ENCODE peak calls at places on chromosome 20, in nine cellular contexts. One of them, this sample, is unnamed.

GRCh38 chr20:46207031-46207549 is 89.0 kb downstream of the CD40 start:
- DNase-seq in A172: peak; percentile 60
- DNase-seq in nephron progenitor cell: no peak
- DNase-seq in non-pigmented ciliary epithelial cell: no peak
- DNase-seq in M059J: peak; percentile 83
- DNase-seq in left cardiac atrium: no peak
- DNase-seq in HCT116: no peak
- DNase-seq in iPS-NIHi11: no peak
- DNase-seq in activated CD8-positive, alpha-beta memory T cell treated with anti-CD3 and anti-CD28 coated beads, Interleukin-2, amount 10 ng/mL, durations not matched to agents 7 days and 5 days: no peak
- DNase-seq in this sample: no peak

GRCh38 chr20:45408646-45409213 is 641 bp downstream of the DBNDD2 start:
- DNase-seq in A172: no peak
- DNase-seq in nephron progenitor cell: no peak
- DNase-seq in non-pigmented ciliary epithelial cell: no peak
- DNase-seq in M059J: no peak
- DNase-seq in left cardiac atrium: no peak
- DNase-seq in HCT116: no peak
- DNase-seq in iPS-NIHi11: no peak
- DNase-seq in activated CD8-positive, alpha-beta memory T cell treated with anti-CD3 and anti-CD28 coated beads, Interleukin-2, amount 10 ng/mL, durations not matched to agents 7 days and 5 days: no peak
- DNase-seq in this sample: no peak

GRCh38 chr20:31842471-31843157 is 2.8 kb downstream of the FOXS1 start:
- DNase-seq in A172: peak; percentile 64
- DNase-seq in nephron progenitor cell: peak; percentile 64
- DNase-seq in non-pigmented ciliary epithelial cell: no peak
- DNase-seq in M059J: peak; percentile 84
- DNase-seq in left cardiac atrium: peak; percentile 73
- DNase-seq in HCT116: no peak
- DNase-seq in iPS-NIHi11: peak; percentile 57
- DNase-seq in activated CD8-positive, alpha-beta memory T cell treated with anti-CD3 and anti-CD28 coated beads, Interleukin-2, amount 10 ng/mL, durations not matched to agents 7 days and 5 days: no peak
- DNase-seq in this sample: no peak

GRCh38 chr20:35697696-35698297 is 1.4 kb downstream of the NFS1 start:
- DNase-seq in A172: no peak
- DNase-seq in nephron progenitor cell: no peak
- DNase-seq in non-pigmented ciliary epithelial cell: no peak
- DNase-seq in M059J: no peak
- DNase-seq in left cardiac atrium: no peak
- DNase-seq in HCT116: no peak
- DNase-seq in iPS-NIHi11: no peak
- DNase-seq in activated CD8-positive, alpha-beta memory T cell treated with anti-CD3 and anti-CD28 coated beads, Interleukin-2, amount 10 ng/mL, durations not matched to agents 7 days and 5 days: peak; percentile 35
- DNase-seq in this sample: no peak

GRCh38 chr20:49665796-49666195 is 47.9 kb downstream of the B4GALT5 start:
- DNase-seq in A172: no peak
- DNase-seq in nephron progenitor cell: no peak
- DNase-seq in non-pigmented ciliary epithelial cell: no peak
- DNase-seq in M059J: no peak
- DNase-seq in left cardiac atrium: no peak
- DNase-seq in HCT116: no peak
- DNase-seq in iPS-NIHi11: no peak
- DNase-seq in activated CD8-positive, alpha-beta memory T cell treated with anti-CD3 and anti-CD28 coated beads, Interleukin-2, amount 10 ng/mL, durations not matched to agents 7 days and 5 days: no peak
- DNase-seq in this sample: no peak

GRCh38 chr20:58084966-58085365 is 143.5 kb downstream of the ANKRD60 start:
- DNase-seq in A172: peak; percentile 7
- DNase-seq in nephron progenitor cell: no peak
- DNase-seq in non-pigmented ciliary epithelial cell: no peak
- DNase-seq in M059J: peak; percentile 47
- DNase-seq in left cardiac atrium: no peak
- DNase-seq in HCT116: no peak
- DNase-seq in iPS-NIHi11: no peak
- DNase-seq in activated CD8-positive, alpha-beta memory T cell treated with anti-CD3 and anti-CD28 coated beads, Interleukin-2, amount 10 ng/mL, durations not matched to agents 7 days and 5 days: no peak
- DNase-seq in this sample: no peak

GRCh38 chr20:2387180-2387577 is 6.5 kb downstream of the TGM6 start:
- DNase-seq in A172: peak; percentile 60
- DNase-seq in nephron progenitor cell: peak; percentile 65
- DNase-seq in non-pigmented ciliary epithelial cell: no peak
- DNase-seq in M059J: peak; percentile 79
- DNase-seq in left cardiac atrium: no peak
- DNase-seq in HCT116: peak; percentile 39
- DNase-seq in iPS-NIHi11: peak; percentile 79
- DNase-seq in activated CD8-positive, alpha-beta memory T cell treated with anti-CD3 and anti-CD28 coated beads, Interleukin-2, amount 10 ng/mL, durations not matched to agents 7 days and 5 days: peak; percentile 76
- DNase-seq in this sample: no peak

GRCh38 chr20:24805456-24806233 is 143.4 kb upstream of the CST7 start:
- DNase-seq in A172: no peak
- DNase-seq in nephron progenitor cell: no peak
- DNase-seq in non-pigmented ciliary epithelial cell: no peak
- DNase-seq in M059J: no peak
- DNase-seq in left cardiac atrium: no peak
- DNase-seq in HCT116: no peak
- DNase-seq in iPS-NIHi11: no peak
- DNase-seq in activated CD8-positive, alpha-beta memory T cell treated with anti-CD3 and anti-CD28 coated beads, Interleukin-2, amount 10 ng/mL, durations not matched to agents 7 days and 5 days: no peak
- DNase-seq in this sample: peak; percentile 54

GRCh38 chr20:61839223-61839911 is 226.3 kb downstream of the TAF4 start:
- DNase-seq in A172: no peak
- DNase-seq in nephron progenitor cell: no peak
- DNase-seq in non-pigmented ciliary epithelial cell: no peak
- DNase-seq in M059J: no peak
- DNase-seq in left cardiac atrium: no peak
- DNase-seq in HCT116: no peak
- DNase-seq in iPS-NIHi11: no peak
- DNase-seq in activated CD8-positive, alpha-beta memory T cell treated with anti-CD3 and anti-CD28 coated beads, Interleukin-2, amount 10 ng/mL, durations not matched to agents 7 days and 5 days: no peak
- DNase-seq in this sample: no peak

GRCh38 chr20:20206788-20207187 is 154.5 kb downstream of the CFAP61 start:
- DNase-seq in A172: no peak
- DNase-seq in nephron progenitor cell: no peak
- DNase-seq in non-pigmented ciliary epithelial cell: no peak
- DNase-seq in M059J: no peak
- DNase-seq in left cardiac atrium: no peak
- DNase-seq in HCT116: no peak
- DNase-seq in iPS-NIHi11: no peak
- DNase-seq in activated CD8-positive, alpha-beta memory T cell treated with anti-CD3 and anti-CD28 coated beads, Interleukin-2, amount 10 ng/mL, durations not matched to agents 7 days and 5 days: no peak
- DNase-seq in this sample: no peak

GRCh38 chr20:45629496-45630100 is at the start of gene WFDC10A:
- DNase-seq in A172: peak; percentile 73
- DNase-seq in nephron progenitor cell: peak; percentile 50
- DNase-seq in non-pigmented ciliary epithelial cell: no peak
- DNase-seq in M059J: peak; percentile 62
- DNase-seq in left cardiac atrium: no peak
- DNase-seq in HCT116: peak; percentile 69
- DNase-seq in iPS-NIHi11: peak; percentile 84
- DNase-seq in activated CD8-positive, alpha-beta memory T cell treated with anti-CD3 and anti-CD28 coated beads, Interleukin-2, amount 10 ng/mL, durations not matched to agents 7 days and 5 days: no peak
- DNase-seq in this sample: no peak

GRCh38 chr20:2303693-2304092 is 7.9 kb downstream of the TGM3 start:
- DNase-seq in A172: no peak
- DNase-seq in nephron progenitor cell: no peak
- DNase-seq in non-pigmented ciliary epithelial cell: no peak
- DNase-seq in M059J: no peak
- DNase-seq in left cardiac atrium: no peak
- DNase-seq in HCT116: no peak
- DNase-seq in iPS-NIHi11: no peak
- DNase-seq in activated CD8-positive, alpha-beta memory T cell treated with anti-CD3 and anti-CD28 coated beads, Interleukin-2, amount 10 ng/mL, durations not matched to agents 7 days and 5 days: no peak
- DNase-seq in this sample: no peak

GRCh38 chr20:11267131-11267761 is 593.4 kb upstream of the JAG1 start:
- DNase-seq in A172: peak; percentile 97
- DNase-seq in nephron progenitor cell: no peak
- DNase-seq in non-pigmented ciliary epithelial cell: peak; percentile 93
- DNase-seq in M059J: peak; percentile 99
- DNase-seq in left cardiac atrium: peak; percentile 56
- DNase-seq in HCT116: peak; percentile 79
- DNase-seq in iPS-NIHi11: peak; percentile 70
- DNase-seq in activated CD8-positive, alpha-beta memory T cell treated with anti-CD3 and anti-CD28 coated beads, Interleukin-2, amount 10 ng/mL, durations not matched to agents 7 days and 5 days: no peak
- DNase-seq in this sample: no peak

GRCh38 chr20:56222945-56223344 is 25.6 kb upstream of the MC3R start:
- DNase-seq in A172: no peak
- DNase-seq in nephron progenitor cell: no peak
- DNase-seq in non-pigmented ciliary epithelial cell: no peak
- DNase-seq in M059J: peak; percentile 51
- DNase-seq in left cardiac atrium: no peak
- DNase-seq in HCT116: no peak
- DNase-seq in iPS-NIHi11: no peak
- DNase-seq in activated CD8-positive, alpha-beta memory T cell treated with anti-CD3 and anti-CD28 coated beads, Interleukin-2, amount 10 ng/mL, durations not matched to agents 7 days and 5 days: no peak
- DNase-seq in this sample: no peak

GRCh38 chr20:47503685-47504084 is 2.0 kb downstream of the NCOA3 start:
- DNase-seq in A172: no peak
- DNase-seq in nephron progenitor cell: no peak
- DNase-seq in non-pigmented ciliary epithelial cell: no peak
- DNase-seq in M059J: no peak
- DNase-seq in left cardiac atrium: no peak
- DNase-seq in HCT116: no peak
- DNase-seq in iPS-NIHi11: no peak
- DNase-seq in activated CD8-positive, alpha-beta memory T cell treated with anti-CD3 and anti-CD28 coated beads, Interleukin-2, amount 10 ng/mL, durations not matched to agents 7 days and 5 days: no peak
- DNase-seq in this sample: no peak

GRCh38 chr20:51062065-51062464 is 39.2 kb upstream of the KCNG1 start:
- DNase-seq in A172: no peak
- DNase-seq in nephron progenitor cell: no peak
- DNase-seq in non-pigmented ciliary epithelial cell: no peak
- DNase-seq in M059J: no peak
- DNase-seq in left cardiac atrium: no peak
- DNase-seq in HCT116: no peak
- DNase-seq in iPS-NIHi11: no peak
- DNase-seq in activated CD8-positive, alpha-beta memory T cell treated with anti-CD3 and anti-CD28 coated beads, Interleukin-2, amount 10 ng/mL, durations not matched to agents 7 days and 5 days: peak; percentile 55
- DNase-seq in this sample: no peak

GRCh38 chr20:44572551-44573500 is 9.6 kb upstream of the PKIG start:
- DNase-seq in A172: peak; percentile 91
- DNase-seq in nephron progenitor cell: no peak
- DNase-seq in non-pigmented ciliary epithelial cell: no peak
- DNase-seq in M059J: peak; percentile 97
- DNase-seq in left cardiac atrium: peak; percentile 56
- DNase-seq in HCT116: no peak
- DNase-seq in iPS-NIHi11: no peak
- DNase-seq in activated CD8-positive, alpha-beta memory T cell treated with anti-CD3 and anti-CD28 coated beads, Interleukin-2, amount 10 ng/mL, durations not matched to agents 7 days and 5 days: no peak
- DNase-seq in this sample: no peak

GRCh38 chr20:37384683-37385174 is 38.8 kb downstream of the SRC start:
- DNase-seq in A172: peak; percentile 33
- DNase-seq in nephron progenitor cell: peak; percentile 85
- DNase-seq in non-pigmented ciliary epithelial cell: no peak
- DNase-seq in M059J: peak; percentile 51
- DNase-seq in left cardiac atrium: peak; percentile 71
- DNase-seq in HCT116: no peak
- DNase-seq in iPS-NIHi11: peak; percentile 95
- DNase-seq in activated CD8-positive, alpha-beta memory T cell treated with anti-CD3 and anti-CD28 coated beads, Interleukin-2, amount 10 ng/mL, durations not matched to agents 7 days and 5 days: peak; percentile 77
- DNase-seq in this sample: peak; percentile 68

GRCh38 chr20:36852187-36852586 is 23.8 kb upstream of the TLDC2 start:
- DNase-seq in A172: no peak
- DNase-seq in nephron progenitor cell: no peak
- DNase-seq in non-pigmented ciliary epithelial cell: no peak
- DNase-seq in M059J: no peak
- DNase-seq in left cardiac atrium: no peak
- DNase-seq in HCT116: no peak
- DNase-seq in iPS-NIHi11: no peak
- DNase-seq in activated CD8-positive, alpha-beta memory T cell treated with anti-CD3 and anti-CD28 coated beads, Interleukin-2, amount 10 ng/mL, durations not matched to agents 7 days and 5 days: no peak
- DNase-seq in this sample: no peak

GRCh38 chr20:25281541-25281991 is 33.7 kb downstream of the PYGB start:
- DNase-seq in A172: peak; percentile 81
- DNase-seq in nephron progenitor cell: no peak
- DNase-seq in non-pigmented ciliary epithelial cell: no peak
- DNase-seq in M059J: no peak
- DNase-seq in left cardiac atrium: peak; percentile 18
- DNase-seq in HCT116: no peak
- DNase-seq in iPS-NIHi11: no peak
- DNase-seq in activated CD8-positive, alpha-beta memory T cell treated with anti-CD3 and anti-CD28 coated beads, Interleukin-2, amount 10 ng/mL, durations not matched to agents 7 days and 5 days: no peak
- DNase-seq in this sample: peak; percentile 74

GRCh38 chr20:47220161-47220582 is 136.3 kb downstream of the ZMYND8 start:
- DNase-seq in A172: peak; percentile 21
- DNase-seq in nephron progenitor cell: peak; percentile 49
- DNase-seq in non-pigmented ciliary epithelial cell: no peak
- DNase-seq in M059J: peak; percentile 49
- DNase-seq in left cardiac atrium: no peak
- DNase-seq in HCT116: peak; percentile 10
- DNase-seq in iPS-NIHi11: peak; percentile 75
- DNase-seq in activated CD8-positive, alpha-beta memory T cell treated with anti-CD3 and anti-CD28 coated beads, Interleukin-2, amount 10 ng/mL, durations not matched to agents 7 days and 5 days: peak; percentile 64
- DNase-seq in this sample: no peak

GRCh38 chr20:61937146-61937962 is 128.3 kb downstream of the TAF4 start:
- DNase-seq in A172: no peak
- DNase-seq in nephron progenitor cell: no peak
- DNase-seq in non-pigmented ciliary epithelial cell: no peak
- DNase-seq in M059J: no peak
- DNase-seq in left cardiac atrium: peak; percentile 7
- DNase-seq in HCT116: no peak
- DNase-seq in iPS-NIHi11: no peak
- DNase-seq in activated CD8-positive, alpha-beta memory T cell treated with anti-CD3 and anti-CD28 coated beads, Interleukin-2, amount 10 ng/mL, durations not matched to agents 7 days and 5 days: no peak
- DNase-seq in this sample: peak; percentile 58

GRCh38 chr20:54486583-54486982 is 11.2 kb downstream of the DOK5 start:
- DNase-seq in A172: no peak
- DNase-seq in nephron progenitor cell: no peak
- DNase-seq in non-pigmented ciliary epithelial cell: no peak
- DNase-seq in M059J: no peak
- DNase-seq in left cardiac atrium: no peak
- DNase-seq in HCT116: no peak
- DNase-seq in iPS-NIHi11: no peak
- DNase-seq in activated CD8-positive, alpha-beta memory T cell treated with anti-CD3 and anti-CD28 coated beads, Interleukin-2, amount 10 ng/mL, durations not matched to agents 7 days and 5 days: no peak
- DNase-seq in this sample: no peak

GRCh38 chr20:2084703-2085102 is 16.9 kb upstream of the STK35 start:
- DNase-seq in A172: no peak
- DNase-seq in nephron progenitor cell: no peak
- DNase-seq in non-pigmented ciliary epithelial cell: no peak
- DNase-seq in M059J: no peak
- DNase-seq in left cardiac atrium: no peak
- DNase-seq in HCT116: no peak
- DNase-seq in iPS-NIHi11: no peak
- DNase-seq in activated CD8-positive, alpha-beta memory T cell treated with anti-CD3 and anti-CD28 coated beads, Interleukin-2, amount 10 ng/mL, durations not matched to agents 7 days and 5 days: no peak
- DNase-seq in this sample: peak; percentile 43

GRCh38 chr20:10622657-10623418 is 51.0 kb downstream of the JAG1 start:
- DNase-seq in A172: peak; percentile 68
- DNase-seq in nephron progenitor cell: no peak
- DNase-seq in non-pigmented ciliary epithelial cell: no peak
- DNase-seq in M059J: peak; percentile 69
- DNase-seq in left cardiac atrium: peak; percentile 62
- DNase-seq in HCT116: no peak
- DNase-seq in iPS-NIHi11: no peak
- DNase-seq in activated CD8-positive, alpha-beta memory T cell treated with anti-CD3 and anti-CD28 coated beads, Interleukin-2, amount 10 ng/mL, durations not matched to agents 7 days and 5 days: no peak
- DNase-seq in this sample: no peak

GRCh38 chr20:38932457-38933120 is 6.4 kb downstream of the FAM83D start:
- DNase-seq in A172: no peak
- DNase-seq in nephron progenitor cell: no peak
- DNase-seq in non-pigmented ciliary epithelial cell: peak; percentile 17
- DNase-seq in M059J: peak; percentile 19
- DNase-seq in left cardiac atrium: peak; percentile 33
- DNase-seq in HCT116: no peak
- DNase-seq in iPS-NIHi11: no peak
- DNase-seq in activated CD8-positive, alpha-beta memory T cell treated with anti-CD3 and anti-CD28 coated beads, Interleukin-2, amount 10 ng/mL, durations not matched to agents 7 days and 5 days: no peak
- DNase-seq in this sample: no peak

GRCh38 chr20:58719971-58720371 is 27.4 kb downstream of the NPEPL1 start:
- DNase-seq in A172: no peak
- DNase-seq in nephron progenitor cell: no peak
- DNase-seq in non-pigmented ciliary epithelial cell: no peak
- DNase-seq in M059J: no peak
- DNase-seq in left cardiac atrium: no peak
- DNase-seq in HCT116: no peak
- DNase-seq in iPS-NIHi11: no peak
- DNase-seq in activated CD8-positive, alpha-beta memory T cell treated with anti-CD3 and anti-CD28 coated beads, Interleukin-2, amount 10 ng/mL, durations not matched to agents 7 days and 5 days: no peak
- DNase-seq in this sample: peak; percentile 55

GRCh38 chr20:23086931-23087411 is 847 bp upstream of the CD93 start:
- DNase-seq in A172: no peak
- DNase-seq in nephron progenitor cell: no peak
- DNase-seq in non-pigmented ciliary epithelial cell: no peak
- DNase-seq in M059J: no peak
- DNase-seq in left cardiac atrium: peak; percentile 84
- DNase-seq in HCT116: no peak
- DNase-seq in iPS-NIHi11: no peak
- DNase-seq in activated CD8-positive, alpha-beta memory T cell treated with anti-CD3 and anti-CD28 coated beads, Interleukin-2, amount 10 ng/mL, durations not matched to agents 7 days and 5 days: no peak
- DNase-seq in this sample: peak; percentile 57

GRCh38 chr20:8423482-8423881 is 291.4 kb downstream of the PLCB1 start:
- DNase-seq in A172: no peak
- DNase-seq in nephron progenitor cell: no peak
- DNase-seq in non-pigmented ciliary epithelial cell: no peak
- DNase-seq in M059J: no peak
- DNase-seq in left cardiac atrium: no peak
- DNase-seq in HCT116: no peak
- DNase-seq in iPS-NIHi11: no peak
- DNase-seq in activated CD8-positive, alpha-beta memory T cell treated with anti-CD3 and anti-CD28 coated beads, Interleukin-2, amount 10 ng/mL, durations not matched to agents 7 days and 5 days: no peak
- DNase-seq in this sample: no peak

GRCh38 chr20:64101731-64102621 is 5.4 kb downstream of the NPBWR2 start:
- DNase-seq in A172: no peak
- DNase-seq in nephron progenitor cell: peak; percentile 85
- DNase-seq in non-pigmented ciliary epithelial cell: no peak
- DNase-seq in M059J: no peak
- DNase-seq in left cardiac atrium: peak; percentile 50
- DNase-seq in HCT116: no peak
- DNase-seq in iPS-NIHi11: peak; percentile 95
- DNase-seq in activated CD8-positive, alpha-beta memory T cell treated with anti-CD3 and anti-CD28 coated beads, Interleukin-2, amount 10 ng/mL, durations not matched to agents 7 days and 5 days: peak; percentile 67
- DNase-seq in this sample: peak; percentile 89

GRCh38 chr20:550611-551010 is 7.0 kb upstream of the CSNK2A1 start:
- DNase-seq in A172: no peak
- DNase-seq in nephron progenitor cell: no peak
- DNase-seq in non-pigmented ciliary epithelial cell: no peak
- DNase-seq in M059J: no peak
- DNase-seq in left cardiac atrium: no peak
- DNase-seq in HCT116: no peak
- DNase-seq in iPS-NIHi11: no peak
- DNase-seq in activated CD8-positive, alpha-beta memory T cell treated with anti-CD3 and anti-CD28 coated beads, Interleukin-2, amount 10 ng/mL, durations not matched to agents 7 days and 5 days: no peak
- DNase-seq in this sample: no peak

This sample was measured in left lung.